ENCODE peak calls at places on chromosomes 5 and 9, in six cellular contexts. One of them, this sample, is unnamed.

GRCh38 chr5:71828641-71829040 is 109.6 kb downstream of the CARTPT start:
- DNase-seq in endothelial cell: no peak
- DNase-seq in NCI-H510A: no peak
- DNase-seq in right cardiac atrium: no peak
- DNase-seq in HFFc6: peak; percentile 44
- DNase-seq in HTR-8/SVneo: no peak
- DNase-seq in this sample: no peak

GRCh38 chr5:16855475-16855874 is 80.6 kb downstream of the MYO10 start:
- DNase-seq in NCI-H510A: peak; percentile 65
- DNase-seq in endothelial cell: peak; percentile 24
- DNase-seq in HTR-8/SVneo: no peak
- DNase-seq in right cardiac atrium: no peak
- DNase-seq in HFFc6: no peak
- DNase-seq in this sample: no peak

GRCh38 chr9:69649566-69650260 is 22.5 kb downstream of the APBA1 start:
- DNase-seq in HFFc6: peak; percentile 54
- DNase-seq in right cardiac atrium: no peak
- DNase-seq in endothelial cell: no peak
- DNase-seq in NCI-H510A: no peak
- DNase-seq in HTR-8/SVneo: no peak
- DNase-seq in this sample: no peak

GRCh38 chr9:93088656-93089015 is 7.4 kb upstream of the CARD19 start:
- DNase-seq in right cardiac atrium: no peak
- DNase-seq in HFFc6: no peak
- DNase-seq in endothelial cell: no peak
- DNase-seq in NCI-H510A: no peak
- DNase-seq in HTR-8/SVneo: no peak
- DNase-seq in this sample: no peak

GRCh38 chr5:58466939-58467338 is 7.1 kb upstream of the PLK2 start:
- DNase-seq in right cardiac atrium: no peak
- DNase-seq in NCI-H510A: no peak
- DNase-seq in HTR-8/SVneo: peak; percentile 31
- DNase-seq in HFFc6: peak; percentile 45
- DNase-seq in endothelial cell: no peak
- DNase-seq in this sample: no peak

GRCh38 chr9:38046669-38047300 is 22.2 kb downstream of the SHB start:
- DNase-seq in NCI-H510A: no peak
- DNase-seq in HFFc6: peak; percentile 85
- DNase-seq in endothelial cell: no peak
- DNase-seq in right cardiac atrium: no peak
- DNase-seq in HTR-8/SVneo: peak; percentile 31
- DNase-seq in this sample: peak; percentile 77

GRCh38 chr9:127557466-127557869 is 54.6 kb upstream of the STXBP1 start:
- DNase-seq in HFFc6: peak; percentile 50
- DNase-seq in NCI-H510A: no peak
- DNase-seq in right cardiac atrium: peak; percentile 86
- DNase-seq in endothelial cell: no peak
- DNase-seq in HTR-8/SVneo: peak; percentile 53
- DNase-seq in this sample: no peak

GRCh38 chr9:99140685-99141314 is 35.9 kb downstream of the TGFBR1 start:
- DNase-seq in right cardiac atrium: no peak
- DNase-seq in HFFc6: peak; percentile 42
- DNase-seq in NCI-H510A: no peak
- DNase-seq in HTR-8/SVneo: peak; percentile 11
- DNase-seq in endothelial cell: peak; percentile 33
- DNase-seq in this sample: peak; percentile 21

GRCh38 chr5:89060768-89061167 is 177.8 kb upstream of the MEF2C start:
- DNase-seq in right cardiac atrium: no peak
- DNase-seq in NCI-H510A: no peak
- DNase-seq in endothelial cell: no peak
- DNase-seq in HTR-8/SVneo: no peak
- DNase-seq in HFFc6: no peak
- DNase-seq in this sample: no peak